ENCODE peak calls at places on chromosomes 4 and X, in ten cellular contexts. S is NCI-H345; J is PC-9; O is NCI-H1436; X is OCI-LY7; T is fibroblast of lung; Y is activated CD4-positive, alpha-beta T cell treated with anti-CD3 and anti-CD28 coated beads, Interleukin-2, amount 10 ng/mL, durations not matched to agents 7 days and 5 days; E is mucosa of descending colon; K is C1 segment of cervical spinal cord; W is foreskin melanocyte. U is an unnamed sample.

GRCh38 chr4:102760645-102761477 is at the start of gene MANBA:
- DNase-seq in S (peak), J (peak), O (peak), X (peak), T (peak), Y (peak), E (peak), K (peak), W (peak), U (peak)

GRCh38 chrX:56797966-56798711 is 69.1 kb downstream of the NBDY start:
- DNase-seq in S (no peak), J (no peak), O (no peak), X (no peak), T (peak), Y (no peak), E (no peak), K (no peak), W (peak), U (no peak)

GRCh38 chr4:113179996-113180395 is 130.5 kb downstream of the ANK2 start:
- DNase-seq in S (no peak), J (no peak), O (no peak), X (no peak), T (peak), Y (no peak), E (no peak), K (no peak), W (no peak), U (no peak)

GRCh38 chr4:5905714-5906113 is 12.8 kb upstream of the CRMP1 start:
- DNase-seq in S (no peak), J (no peak), O (no peak), X (no peak), T (no peak), Y (no peak), E (no peak), K (no peak), W (no peak), U (no peak)

GRCh38 chrX:18173494-18174180 is 47.0 kb downstream of the BEND2 start:
- DNase-seq in S (peak), J (no peak), O (no peak), X (no peak), T (no peak), Y (no peak), E (no peak), K (no peak), W (no peak), U (no peak)

GRCh38 chrX:53223068-53223693 is 1.8 kb downstream of the KDM5C start:
- DNase-seq in S (no peak), J (peak), O (no peak), X (no peak), T (peak), Y (no peak), E (no peak), K (no peak), W (no peak), U (no peak)

GRCh38 chr4:4992833-4993232 is 26.4 kb downstream of the CYTL1 start:
- DNase-seq in S (no peak), J (no peak), O (no peak), X (no peak), T (no peak), Y (no peak), E (no peak), K (no peak), W (no peak), U (no peak)

GRCh38 chr4:69025191-69025998 is 70.9 kb upstream of the UGT2B7 start:
- DNase-seq in S (no peak), J (no peak), O (peak), X (peak), T (no peak), Y (no peak), E (no peak), K (no peak), W (peak), U (peak)

GRCh38 chrX:13077168-13077567 is 32.7 kb upstream of the FAM9C start:
- DNase-seq in S (no peak), J (no peak), O (no peak), X (peak), T (no peak), Y (peak), E (no peak), K (no peak), W (no peak), U (no peak)

GRCh38 chr4:11037637-11038036 is 353.1 kb upstream of the CLNK start:
- DNase-seq in S (no peak), J (no peak), O (no peak), X (no peak), T (no peak), Y (no peak), E (no peak), K (no peak), W (no peak), U (no peak)

GRCh38 chr4:55753856-55754255 is 65.7 kb upstream of the EXOC1L start:
- DNase-seq in S (no peak), J (no peak), O (no peak), X (no peak), T (no peak), Y (no peak), E (no peak), K (no peak), W (no peak), U (no peak)

GRCh38 chrX:38156838-38157237 is 63.8 kb downstream of the SRPX start:
- DNase-seq in S (no peak), J (no peak), O (no peak), X (no peak), T (peak), Y (no peak), E (peak), K (no peak), W (no peak), U (no peak)

GRCh38 chrX:46601283-46601682 is 27.7 kb downstream of the CHST7 start:
- DNase-seq in S (no peak), J (no peak), O (no peak), X (no peak), T (peak), Y (no peak), E (no peak), K (no peak), W (peak), U (no peak)

GRCh38 chr4:120692964-120693363 is 229.6 kb downstream of the PRDM5 start:
- DNase-seq in S (no peak), J (no peak), O (no peak), X (no peak), T (peak), Y (no peak), E (no peak), K (no peak), W (peak), U (no peak)

GRCh38 chrX:119917877-119918276 is 22.2 kb downstream of the AKAP14 start:
- DNase-seq in S (no peak), J (no peak), O (no peak), X (no peak), T (no peak), Y (no peak), E (no peak), K (no peak), W (no peak), U (no peak)

GRCh38 chr4:1775731-1776500 is 17.2 kb upstream of the FGFR3 start:
- DNase-seq in S (no peak), J (peak), O (no peak), X (peak), T (no peak), Y (no peak), E (no peak), K (peak), W (peak), U (no peak)

GRCh38 chrX:138889152-138889551 is 177.6 kb upstream of the FGF13 start:
- DNase-seq in S (no peak), J (no peak), O (no peak), X (no peak), T (no peak), Y (no peak), E (no peak), K (no peak), W (no peak), U (no peak)

GRCh38 chrX:150018931-150019331 is 80.6 kb upstream of the EOLA2 start:
- DNase-seq in S (no peak), J (no peak), O (no peak), X (no peak), T (peak), Y (no peak), E (no peak), K (no peak), W (no peak), U (no peak)

GRCh38 chr4:108622022-108622421 is 1.6 kb downstream of the RPL34 start:
- DNase-seq in S (no peak), J (no peak), O (no peak), X (no peak), T (no peak), Y (no peak), E (no peak), K (no peak), W (no peak), U (no peak)

GRCh38 chr4:98745372-98745771 is 87.0 kb upstream of the TSPAN5 start:
- DNase-seq in S (no peak), J (no peak), O (no peak), X (peak), T (peak), Y (no peak), E (no peak), K (no peak), W (no peak), U (peak)

GRCh38 chr4:83356899-83357661 is 22.4 kb upstream of the HPSE start:
- DNase-seq in S (no peak), J (peak), O (no peak), X (no peak), T (peak), Y (no peak), E (no peak), K (no peak), W (peak), U (no peak)

GRCh38 chr4:81019016-81019415 is 11.5 kb upstream of the BMP3 start:
- DNase-seq in S (no peak), J (no peak), O (no peak), X (no peak), T (no peak), Y (no peak), E (no peak), K (no peak), W (no peak), U (no peak)

GRCh38 chrX:69615779-69616519 is at the start of gene EDA:
- DNase-seq in S (peak), J (no peak), O (peak), X (peak), T (peak), Y (peak), E (peak), K (peak), W (peak), U (peak)

GRCh38 chrX:1419545-1420355 is 27.8 kb upstream of the SLC25A6 start:
- DNase-seq in S (no peak), J (no peak), O (no peak), X (no peak), T (no peak), Y (no peak), E (peak), K (no peak), W (no peak), U (no peak)

GRCh38 chr4:41281038-41281634 is 24.4 kb downstream of the UCHL1 start:
- DNase-seq in S (peak), J (peak), O (peak), X (peak), T (peak), Y (peak), E (no peak), K (peak), W (peak), U (peak)

GRCh38 chrX:37802028-37802427 is 22.2 kb downstream of the CYBB start:
- DNase-seq in S (no peak), J (no peak), O (no peak), X (no peak), T (no peak), Y (no peak), E (no peak), K (no peak), W (peak), U (no peak)

GRCh38 chrX:123993904-123994635 is 32.6 kb downstream of the STAG2 start:
- DNase-seq in S (no peak), J (no peak), O (no peak), X (no peak), T (peak), Y (no peak), E (no peak), K (no peak), W (no peak), U (no peak)

GRCh38 chr4:72326692-72327632 is 242.1 kb downstream of the ADAMTS3 start:
- DNase-seq in S (peak), J (no peak), O (peak), X (peak), T (peak), Y (no peak), E (no peak), K (no peak), W (peak), U (peak)

GRCh38 chr4:81635747-81636146 is 164.0 kb upstream of the RASGEF1B start:
- DNase-seq in S (peak), J (peak), O (peak), X (peak), T (no peak), Y (no peak), E (peak), K (no peak), W (no peak), U (no peak)

GRCh38 chr4:84803720-84804119 is 162.8 kb downstream of the WDFY3 start:
- DNase-seq in S (no peak), J (no peak), O (no peak), X (no peak), T (peak), Y (no peak), E (no peak), K (no peak), W (no peak), U (no peak)

GRCh38 chr4:31360786-31361185 is 640.6 kb downstream of the PCDH7 start:
- DNase-seq in S (no peak), J (no peak), O (no peak), X (no peak), T (peak), Y (no peak), E (no peak), K (no peak), W (no peak), U (no peak)

GRCh38 chr4:99947608-99948007 is 1.2 kb upstream of the DNAJB14 start:
- DNase-seq in S (no peak), J (no peak), O (no peak), X (no peak), T (peak), Y (no peak), E (no peak), K (no peak), W (no peak), U (no peak)

GRCh38 chr4:36043901-36044300 is 200.4 kb downstream of the ARAP2 start:
- DNase-seq in S (no peak), J (no peak), O (no peak), X (no peak), T (no peak), Y (no peak), E (no peak), K (no peak), W (no peak), U (no peak)

GRCh38 chrX:146224442-146224841 is 406.8 kb downstream of the SLITRK2 start:
- DNase-seq in S (no peak), J (no peak), O (no peak), X (no peak), T (no peak), Y (no peak), E (no peak), K (no peak), W (no peak), U (no peak)

GRCh38 chrX:70033348-70033747 is 16.4 kb downstream of the AWAT2 start:
- DNase-seq in S (peak), J (no peak), O (peak), X (peak), T (peak), Y (peak), E (peak), K (peak), W (no peak), U (no peak)

GRCh38 chr4:80049813-80050534 is 23.1 kb downstream of the ANTXR2 start:
- DNase-seq in S (no peak), J (no peak), O (no peak), X (no peak), T (peak), Y (no peak), E (no peak), K (no peak), W (no peak), U (no peak)

GRCh38 chrX:53479295-53479694 is 45.1 kb upstream of the HSD17B10 start:
- DNase-seq in S (no peak), J (no peak), O (no peak), X (no peak), T (no peak), Y (no peak), E (no peak), K (no peak), W (no peak), U (no peak)

GRCh38 chrX:14697453-14697852 is 168.1 kb downstream of the GLRA2 start:
- DNase-seq in S (no peak), J (no peak), O (peak), X (peak), T (peak), Y (peak), E (peak), K (no peak), W (no peak), U (peak)

GRCh38 chr4:54714631-54715030 is 56.9 kb downstream of the KIT start:
- DNase-seq in S (no peak), J (no peak), O (no peak), X (no peak), T (no peak), Y (no peak), E (no peak), K (no peak), W (peak), U (no peak)